ENCODE peak calls at places on chromosome 22, in six cellular contexts. X, Z, F, Y, H and M are unnamed samples.

GRCh38 chr22:22032906-22033802 is 50.6 kb upstream of the TOP3B start:
- DNase-seq in X (no peak), Z (no peak), F (no peak), Y (no peak), H (no peak), M (no peak)

GRCh38 chr22:31177420-31178162 is 17.6 kb downstream of the RNF185 start:
- DNase-seq in X (no peak), Z (no peak), F (no peak), Y (no peak), H (peak; percentile 78), M (no peak)

GRCh38 chr22:50416996-50417395 is 57.8 kb downstream of the SBF1 start:
- DNase-seq in X (no peak), Z (no peak), F (no peak), Y (no peak), H (no peak), M (no peak)

GRCh38 chr22:35634981-35635540 is 13.2 kb upstream of the APOL6 start:
- DNase-seq in X (no peak), Z (no peak), F (no peak), Y (no peak), H (no peak), M (no peak)

GRCh38 chr22:30287626-30288413 is 1.5 kb downstream of the CASTOR1 start:
- DNase-seq in X (peak; percentile 85), Z (peak; percentile 71), F (peak; percentile 87), Y (peak; percentile 78), H (peak; percentile 74), M (peak; percentile 95)

GRCh38 chr22:33666661-33667619 is 253.3 kb downstream of the LARGE1 start:
- DNase-seq in X (no peak), Z (no peak), F (no peak), Y (no peak), H (no peak), M (no peak)

GRCh38 chr22:39209756-39210155 is 35.0 kb downstream of the PDGFB start:
- DNase-seq in X (no peak), Z (no peak), F (no peak), Y (no peak), H (no peak), M (no peak)

GRCh38 chr22:32649515-32650200 is 151.8 kb upstream of the TIMP3 start:
- DNase-seq in X (no peak), Z (no peak), F (no peak), Y (no peak), H (peak; percentile 22), M (no peak)

GRCh38 chr22:50271519-50271970 is 1.4 kb upstream of the MAPK11 start:
- DNase-seq in X (peak; percentile 19), Z (no peak), F (no peak), Y (no peak), H (no peak), M (no peak)